ENCODE peak calls at places on chromosomes 3 and 15, in five cellular contexts. N is ovary, M is breast epithelium, K is frontal cortex, C is progenitor cell of endocrine pancreas. S is an unnamed sample.

GRCh38 chr3:173743111-173743510 is 345.6 kb downstream of the NLGN1 start:
- DNase-seq in N (no peak), M (no peak), K (no peak), C (no peak), S (no peak)

GRCh38 chr3:154182322-154182922 is 61.2 kb downstream of the ARHGEF26 start:
- DNase-seq in N (no peak), M (no peak), K (no peak), C (no peak), S (no peak)

GRCh38 chr15:62348119-62348518 is 183.0 kb upstream of the C2CD4B start:
- DNase-seq in N (no peak), M (no peak), K (no peak), C (no peak), S (no peak)

GRCh38 chr3:13543251-13543650 is 5.7 kb upstream of the FBLN2 start:
- DNase-seq in N (no peak), M (peak), K (no peak), C (no peak), S (no peak)

GRCh38 chr3:141426404-141427034 is 58.2 kb downstream of the ZBTB38 start:
- DNase-seq in N (peak), M (peak), K (no peak), C (no peak), S (peak)

GRCh38 chr3:154018100-154018696 is 103.0 kb upstream of the ARHGEF26 start:
- DNase-seq in N (no peak), M (no peak), K (no peak), C (peak), S (no peak)

GRCh38 chr3:31461441-31461840 is 71.3 kb upstream of the STT3B start:
- DNase-seq in N (no peak), M (no peak), K (no peak), C (no peak), S (no peak)

GRCh38 chr3:116739678-116740077 is 30.1 kb downstream of the TUSC7 start:
- DNase-seq in N (no peak), M (no peak), K (no peak), C (no peak), S (no peak)

GRCh38 chr15:30956216-30956803 is 35.1 kb downstream of the MTMR10 start:
- DNase-seq in N (no peak), M (no peak), K (no peak), C (no peak), S (no peak)

GRCh38 chr15:37520882-37521281 is 413.6 kb upstream of the TMCO5A start:
- DNase-seq in N (no peak), M (no peak), K (no peak), C (no peak), S (no peak)